ENCODE peak calls at places on chromosome 11, in nine cellular contexts. I is astrocyte of the spinal cord; Q is MM.1S; W is CD8-positive, alpha-beta memory T cell; O is GM12878; Z is GM23338; B is HL-60; Y is colonic mucosa; V is pancreas. F is an unnamed sample.

GRCh38 chr11:73950869-73951710 is at the start of gene DNAJB13:
- DNase-seq in O (peak; percentile 23), I (peak; percentile 36), B (peak; percentile 50), V (peak; percentile 17), W (no peak), Z (peak; percentile 88), Q (peak; percentile 23), Y (no peak), F (peak; percentile 54)

GRCh38 chr11:66386171-66387069 is 14.9 kb upstream of the SLC29A2 start:
- DNase-seq in O (peak; percentile 41), I (peak; percentile 83), Y (peak; percentile 92), Z (peak; percentile 97), Q (peak; percentile 79), W (peak; percentile 70), B (peak; percentile 87), V (peak; percentile 71), F (peak; percentile 82)

GRCh38 chr11:92024788-92025187 is 199.8 kb upstream of the FAT3 start:
- DNase-seq in I (no peak), O (no peak), Q (no peak), B (no peak), W (no peak), V (no peak), Y (no peak), Z (no peak), F (no peak)

GRCh38 chr11:78564037-78564888 is 10.4 kb downstream of the NARS2 start:
- DNase-seq in Z (peak; percentile 84), W (peak; percentile 53), Q (peak; percentile 72), O (peak; percentile 40), B (peak; percentile 53), V (peak; percentile 9), Y (peak; percentile 68), I (peak; percentile 74), F (peak; percentile 35)

GRCh38 chr11:36427876-36428275 is 82.2 kb downstream of the TRAF6 start:
- DNase-seq in Q (no peak), I (no peak), B (no peak), W (no peak), O (no peak), Y (no peak), Z (no peak), V (no peak), F (no peak)

GRCh38 chr11:1116104-1116503 is 41.4 kb downstream of the MUC2 start:
- DNase-seq in W (no peak), Q (no peak), Y (no peak), V (no peak), I (no peak), Z (no peak), B (no peak), O (no peak), F (no peak)

GRCh38 chr11:118076754-118077281 is at the start of gene TMPRSS4:
- DNase-seq in B (no peak), W (no peak), I (no peak), O (no peak), Q (no peak), Z (peak; percentile 79), V (peak; percentile 33), Y (peak; percentile 94), F (peak; percentile 60)

GRCh38 chr11:11620966-11621880 is 582 bp downstream of the GALNT18 start:
- DNase-seq in W (no peak), V (no peak), B (no peak), I (peak; percentile 3), Z (peak; percentile 50), Y (peak; percentile 27), Q (peak; percentile 56), O (no peak), F (peak; percentile 39)

GRCh38 chr11:116835042-116835772 is 2.2 kb downstream of the APOA1 start:
- DNase-seq in Z (peak; percentile 41), Y (no peak), Q (no peak), B (peak; percentile 71), V (no peak), O (no peak), W (no peak), I (no peak), F (no peak)

DNA sequence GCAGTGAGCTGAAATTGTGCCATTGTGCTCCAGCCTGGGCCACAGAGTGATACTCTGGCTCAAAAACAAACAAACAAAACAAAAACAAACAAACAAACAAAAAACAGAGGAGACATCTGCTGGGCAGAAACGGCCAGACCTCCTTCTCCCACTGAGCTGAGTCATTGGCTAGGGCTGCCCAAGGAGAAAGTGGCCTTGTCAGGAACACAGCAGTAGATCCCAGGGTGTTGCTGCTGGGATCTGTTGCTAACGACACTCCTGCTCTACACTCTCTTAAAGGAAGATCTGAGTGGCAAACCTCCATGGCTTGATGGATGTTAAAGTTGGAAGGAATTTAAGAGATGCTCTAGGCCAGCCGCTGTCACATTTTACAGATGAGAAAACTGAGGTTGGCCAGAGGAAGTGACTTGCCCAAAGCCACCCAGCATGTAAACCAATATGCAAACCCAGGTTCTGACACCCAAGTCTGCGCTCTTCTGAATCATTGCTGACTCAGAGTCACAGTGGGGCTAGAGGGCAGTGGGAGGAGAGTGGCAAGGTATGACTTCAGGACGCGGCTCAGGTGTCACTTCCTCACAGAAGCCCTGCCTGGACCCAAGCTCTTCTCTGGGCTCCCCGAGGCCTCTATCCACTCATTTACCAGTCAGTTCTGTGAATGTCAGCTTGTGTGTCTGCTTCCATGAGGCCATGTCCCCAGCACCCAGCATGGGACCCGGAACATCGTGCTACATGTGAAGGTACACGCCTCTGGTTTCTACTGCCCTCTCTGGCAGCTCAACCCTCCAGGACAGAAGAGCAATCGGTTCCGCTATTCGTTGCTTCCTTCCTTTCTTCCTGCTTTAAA is 11.3 kb upstream of the GDPD5 start:
- DNase-seq in Y (no peak), W (no peak), Z (no peak), B (peak; percentile 65), V (no peak), I (no peak), O (peak; percentile 82), Q (no peak), F (no peak)
- H3K4me3 ChIP-seq in Y (no peak overlapping the region), W (no peak overlapping the region), Z (no peak overlapping the region), B (no peak overlapping the region), V (no peak overlapping the region), I (no peak overlapping the region), O (no peak overlapping the region), Q (no peak overlapping the region), F (no peak overlapping the region)

GRCh38 chr11:114077482-114078305 is 18.2 kb downstream of the ZBTB16 start:
- DNase-seq in Z (no peak), I (no peak), W (peak; percentile 27), Q (peak; percentile 64), V (no peak), B (peak; percentile 75), O (no peak), Y (no peak), F (no peak)
- H3K4me3 ChIP-seq in Z (no peak overlapping the region), I (no peak overlapping the region), W (no peak overlapping the region), Q (peak overlapping the region; percentile 20), V (no peak overlapping the region), B (no peak overlapping the region), O (no peak overlapping the region), Y (no peak overlapping the region), F (no peak overlapping the region)

DNA sequence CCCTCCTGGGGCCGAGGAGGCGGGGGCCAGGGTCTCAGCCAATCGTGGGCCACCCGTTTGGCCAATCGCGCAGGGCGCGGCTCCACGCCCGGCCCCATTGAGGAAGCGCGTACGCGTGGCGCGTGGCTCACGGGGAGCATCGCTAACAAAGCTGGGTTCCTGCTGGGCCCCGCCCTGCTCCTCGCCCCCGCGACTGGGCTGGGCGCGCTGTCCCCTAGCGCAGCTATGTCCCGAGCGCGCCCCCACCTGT is 614 bp upstream of the ASCL2 start:
- DNase-seq in Y (peak; percentile 39), V (no peak), B (no peak), W (no peak), Q (no peak), O (no peak), Z (peak; percentile 53), I (no peak), F (peak; percentile 32)
- H3K4me3 ChIP-seq in Y (peak overlapping the region; percentile 30), V (no peak overlapping the region), B (no peak overlapping the region), W (no peak overlapping the region), Q (no peak overlapping the region), O (no peak overlapping the region), Z (peak overlapping the region; percentile 58), I (no peak overlapping the region), F (no peak overlapping the region)

DNA sequence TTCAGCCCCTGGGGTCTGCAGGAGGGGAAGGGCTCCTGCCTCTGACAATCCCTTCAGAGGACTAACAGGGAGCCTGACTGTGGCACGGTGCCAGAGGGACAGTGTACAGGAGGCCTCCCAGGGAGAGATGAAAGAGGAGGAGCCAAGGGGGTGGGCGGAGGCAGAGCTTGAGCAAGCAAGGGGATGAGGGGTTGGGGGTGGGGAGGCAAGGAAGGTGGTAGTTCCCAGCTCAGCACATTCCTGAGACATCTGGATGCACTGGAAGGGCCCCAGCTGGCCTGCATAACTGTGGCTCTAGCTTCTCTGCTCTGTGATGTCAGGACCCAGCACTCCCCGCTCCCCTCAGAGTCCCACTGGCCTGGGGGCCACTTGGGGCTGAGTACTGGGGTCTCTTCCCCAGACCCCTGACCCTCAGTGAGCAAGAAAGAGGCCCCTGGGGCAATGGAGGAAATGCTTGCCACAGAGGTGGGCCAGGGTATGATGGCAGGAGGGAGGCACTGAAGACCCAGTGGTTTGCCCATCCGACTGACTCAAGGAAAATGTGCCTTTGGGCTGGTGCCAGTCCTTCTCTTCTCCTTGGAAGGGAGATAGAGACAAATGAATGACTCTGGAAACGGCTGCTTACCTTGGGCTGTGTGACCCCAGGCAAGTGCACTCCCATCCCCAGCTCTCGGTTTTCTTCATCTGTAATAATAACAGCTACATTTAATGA is 13.3 kb downstream of the CREB3L1 start:
- DNase-seq in Z (peak; percentile 98), B (no peak), O (no peak), I (peak; percentile 96), V (no peak), Y (peak; percentile 86), Q (no peak), W (no peak), F (peak; percentile 78)
- H3K4me3 ChIP-seq in Z (peak overlapping the region; percentile 41), B (no peak overlapping the region), O (no peak overlapping the region), I (no peak overlapping the region), V (no peak overlapping the region), Y (no peak overlapping the region), Q (no peak overlapping the region), W (no peak overlapping the region), F (no peak overlapping the region)